ENCODE peak calls at places on chromosomes 11 and 22, in six cellular contexts. R is amniotic stem cell; F is foreskin fibroblast; U is adrenal gland; B is activated naive CD4-positive, alpha-beta T cell; C is stimulated activated CD8-positive, alpha-beta memory T cell treated with anti-CD3 and anti-CD28 coated beads, Interleukin-7, amount 100 ng/mL, for 4 hours. A is an unnamed sample.

GRCh38 chr22:24894998-24895397 is 51.5 kb downstream of the LHFPL7 start:
- DNase-seq in B (no peak), U (peak; percentile 62), R (no peak), C (no peak), F (peak; percentile 35), A (no peak)

GRCh38 chr22:31922593-31922992 is 21.7 kb upstream of the YWHAH start:
- DNase-seq in U (no peak), C (no peak), F (no peak), R (no peak), B (no peak), A (no peak)

GRCh38 chr11:102430158-102430836 is 22.3 kb downstream of the TMEM123 start:
- DNase-seq in F (peak; percentile 57), U (no peak), C (no peak), R (no peak), B (no peak), A (no peak)

GRCh38 chr22:36017661-36018091 is 10.9 kb downstream of the RBFOX2 start:
- DNase-seq in R (no peak), B (no peak), F (peak; percentile 23), C (no peak), U (no peak), A (no peak)

GRCh38 chr22:21754523-21755128 is 19.0 kb upstream of the YPEL1 start:
- DNase-seq in F (peak; percentile 57), B (no peak), R (no peak), C (no peak), U (no peak), A (no peak)

GRCh38 chr11:67320011-67320410 is 16.7 kb downstream of the SSH3 start:
- DNase-seq in U (no peak), F (no peak), R (no peak), C (no peak), B (no peak), A (no peak)

GRCh38 chr22:25622011-25622410 is 57.5 kb downstream of the GRK3 start:
- DNase-seq in R (no peak), B (no peak), F (peak; percentile 17), U (no peak), C (no peak), A (no peak)

GRCh38 chr11:57762235-57762866 is 749 bp downstream of the CTNND1 start:
- DNase-seq in U (no peak), R (no peak), C (no peak), F (peak; percentile 29), B (no peak), A (no peak)

GRCh38 chr11:66081505-66081904 is 11.4 kb downstream of the PACS1 start:
- DNase-seq in F (peak; percentile 26), C (peak; percentile 43), R (no peak), B (no peak), U (peak; percentile 25), A (no peak)

GRCh38 chr11:83057721-83058120 is 14.0 kb downstream of the RAB30 start:
- DNase-seq in B (no peak), C (no peak), U (no peak), F (no peak), R (no peak), A (no peak)

GRCh38 chr11:61766353-61766841 is 14.0 kb downstream of the MYRF start:
- DNase-seq in R (no peak), U (no peak), B (no peak), C (no peak), F (peak; percentile 26), A (no peak)

A was measured in chondrocyte.